ENCODE peak calls at places on chromosomes 2 and 18, in five cellular contexts. A, K, T, Z and W are unnamed samples.

GRCh38 chr2:158142568-158143332 is 41.1 kb downstream of the UPP2 start:
- DNase-seq in Z (no peak), K (no peak), A (no peak), T (no peak), W (no peak)

GRCh38 chr2:39593439-39594393 is 72.0 kb upstream of the TMEM178A start:
- DNase-seq in K (no peak), A (no peak), Z (peak; percentile 77), T (no peak), W (no peak)

GRCh38 chr18:35661483-35662146 is 80.1 kb downstream of the GALNT1 start:
- DNase-seq in K (no peak), Z (no peak), T (no peak), A (no peak), W (no peak)

GRCh38 chr2:205911306-205911705 is 174.7 kb downstream of the INO80D start:
- DNase-seq in A (no peak), Z (no peak), T (no peak), K (no peak), W (no peak)

GRCh38 chr2:201786471-201786870 is 5.7 kb upstream of the ALS2 start:
- DNase-seq in T (no peak), Z (no peak), A (no peak), K (no peak), W (no peak)

GRCh38 chr2:169828141-169828811 is 1.0 kb downstream of the UBR3 start:
- DNase-seq in A (peak; percentile 13), K (peak; percentile 82), Z (peak; percentile 70), T (peak; percentile 39), W (peak; percentile 31)

GRCh38 chr2:71554706-71555056 is 101.3 kb downstream of the DYSF start:
- DNase-seq in K (no peak), Z (no peak), A (no peak), T (no peak), W (no peak)

GRCh38 chr2:165825041-165825440 is 31.0 kb upstream of the GALNT3 start:
- DNase-seq in Z (no peak), T (no peak), K (no peak), A (no peak), W (no peak)

GRCh38 chr2:99811544-99811943 is 321.7 kb upstream of the REV1 start:
- DNase-seq in A (no peak), K (no peak), T (no peak), Z (no peak), W (no peak)

GRCh38 chr2:229080172-229080571 is 190.9 kb downstream of the PID1 start:
- DNase-seq in Z (no peak), A (no peak), K (no peak), T (no peak), W (no peak)

GRCh38 chr2:29579495-29580178 is 341.7 kb downstream of the ALK start:
- DNase-seq in K (no peak), A (no peak), Z (no peak), T (no peak), W (no peak)

GRCh38 chr2:102021776-102022175 is 30.0 kb downstream of the IL1R2 start:
- DNase-seq in T (no peak), A (no peak), K (no peak), Z (no peak), W (no peak)

GRCh38 chr2:74760875-74761630 is 72.9 kb upstream of the HK2 start:
- DNase-seq in K (no peak), Z (no peak), T (no peak), A (no peak), W (no peak)

GRCh38 chr2:231167745-231168459 is 30.5 kb upstream of the ARMC9 start:
- DNase-seq in K (no peak), T (no peak), A (no peak), Z (no peak), W (no peak)

GRCh38 chr2:65731476-65731875 is 299.1 kb upstream of the SPRED2 start:
- DNase-seq in A (no peak), T (no peak), K (no peak), Z (no peak), W (no peak)

GRCh38 chr2:108184421-108184820 is 55.3 kb upstream of the SULT1C3 start:
- DNase-seq in T (no peak), K (no peak), Z (peak; percentile 9), A (no peak), W (no peak)

GRCh38 chr2:204477358-204477950 is 67.8 kb upstream of the PARD3B start:
- DNase-seq in A (no peak), Z (no peak), K (no peak), T (no peak), W (no peak)

GRCh38 chr2:202530038-202530437 is 104.7 kb upstream of the FAM117B start:
- DNase-seq in T (no peak), A (no peak), Z (no peak), K (no peak), W (no peak)

GRCh38 chr18:48300463-48300961 is 108.7 kb downstream of the ZBTB7C start:
- DNase-seq in Z (no peak), T (no peak), K (peak; percentile 82), A (no peak), W (no peak)

GRCh38 chr2:150569761-150570160 is 82.3 kb upstream of the RND3 start:
- DNase-seq in T (no peak), A (no peak), K (no peak), Z (no peak), W (no peak)

GRCh38 chr18:76131738-76132137 is 363.3 kb downstream of the ZNF516 start:
- DNase-seq in A (no peak), K (no peak), T (no peak), Z (no peak), W (no peak)

GRCh38 chr2:240055177-240055917 is 2.0 kb upstream of the OR6B3 start:
- DNase-seq in A (no peak), T (no peak), K (peak; percentile 50), Z (no peak), W (no peak)

GRCh38 chr2:145845207-145845894 is 1325.4 kb upstream of the ZEB2 start:
- DNase-seq in T (no peak), K (no peak), A (no peak), Z (no peak), W (no peak)

GRCh38 chr2:113724010-113724409 is 32.4 kb downstream of the SLC35F5 start:
- DNase-seq in K (no peak), Z (no peak), T (no peak), A (no peak), W (no peak)

GRCh38 chr18:43620936-43621335 is 343.6 kb upstream of the SYT4 start:
- DNase-seq in T (no peak), Z (peak; percentile 48), K (no peak), A (no peak), W (no peak)

GRCh38 chr18:13625843-13626543 is 100.4 kb downstream of the FAM210A start:
- DNase-seq in A (no peak), T (no peak), K (no peak), Z (no peak), W (no peak)

GRCh38 chr2:146986161-146986560 is 858.7 kb upstream of the ACVR2A start:
- DNase-seq in Z (no peak), T (no peak), K (no peak), A (no peak), W (no peak)

GRCh38 chr2:142065156-142065555 is 65.7 kb downstream of the LRP1B start:
- DNase-seq in T (no peak), A (no peak), K (no peak), Z (no peak), W (no peak)

GRCh38 chr2:85717308-85718005 is 23.3 kb downstream of the GNLY start:
- DNase-seq in A (no peak), Z (no peak), T (no peak), K (peak; percentile 83), W (no peak)

GRCh38 chr2:201406077-201406662 is 45.1 kb downstream of the TRAK2 start:
- DNase-seq in A (no peak), Z (peak; percentile 21), K (no peak), T (no peak), W (no peak)

GRCh38 chr18:9861933-9862332 is 23.8 kb upstream of the TXNDC2 start:
- DNase-seq in T (no peak), K (no peak), Z (no peak), A (no peak), W (no peak)

GRCh38 chr2:29154610-29155009 is 39.4 kb downstream of the CLIP4 start:
- DNase-seq in Z (no peak), T (no peak), A (no peak), K (no peak), W (no peak)

GRCh38 chr2:102615620-102616436 is 3.5 kb upstream of the SLC9A2 start:
- DNase-seq in A (no peak), K (no peak), T (peak; percentile 66), Z (peak; percentile 83), W (no peak)

GRCh38 chr2:97763176-97763845 is 49.9 kb downstream of the ZAP70 start:
- DNase-seq in K (no peak), T (no peak), A (no peak), Z (no peak), W (no peak)

GRCh38 chr18:59056706-59057492 is 82.8 kb upstream of the SEC11C start:
- DNase-seq in T (peak; percentile 77), K (peak; percentile 93), A (peak; percentile 25), Z (peak; percentile 31), W (peak; percentile 45)

GRCh38 chr2:71208756-71209155 is 18.1 kb downstream of the PAIP2B start:
- DNase-seq in K (no peak), Z (no peak), T (no peak), A (no peak), W (no peak)

GRCh38 chr2:173652311-173652710 is 297.6 kb downstream of the CDCA7 start:
- DNase-seq in A (no peak), K (no peak), Z (peak; percentile 66), T (no peak), W (no peak)